ENCODE peak calls at places on chromosomes 6 and 20, in seven cellular contexts. V is testis; Y is activated CD8-positive, alpha-beta memory T cell treated with anti-CD3 and anti-CD28 coated beads for 48 hours; P is head of caudate nucleus; D is HT1080; T is heart left ventricle; F is choroid plexus epithelial cell. X is an unnamed sample.

GRCh38 chr6:120826253-120826652 is 508.0 kb downstream of the TBC1D32 start:
- DNase-seq in Y (no peak), P (peak; percentile 5), T (no peak), V (peak; percentile 76), D (peak; percentile 26), F (peak; percentile 17), X (peak; percentile 5)

GRCh38 chr20:57167292-57167655 is 99.2 kb downstream of the BMP7 start:
- DNase-seq in F (no peak), D (no peak), T (no peak), Y (no peak), V (no peak), P (no peak), X (no peak)

GRCh38 chr6:12911387-12911960 is 194.9 kb downstream of the PHACTR1 start:
- DNase-seq in D (peak; percentile 44), T (no peak), V (no peak), F (peak; percentile 66), Y (no peak), P (no peak), X (peak; percentile 66)

GRCh38 chr6:163970846-163971564 is 556.5 kb downstream of the QKI start:
- DNase-seq in Y (no peak), T (no peak), D (no peak), F (no peak), P (no peak), V (no peak), X (no peak)

GRCh38 chr20:17627101-17627950 is 54.7 kb downstream of the RRBP1 start:
- DNase-seq in D (no peak), F (peak; percentile 13), P (no peak), V (no peak), Y (no peak), T (peak; percentile 55), X (no peak)

GRCh38 chr20:63944078-63944941 is 11.9 kb downstream of the UCKL1 start:
- DNase-seq in F (no peak), T (peak; percentile 64), D (no peak), Y (no peak), V (no peak), P (no peak), X (no peak)

GRCh38 chr6:35050988-35051330 is 90.2 kb downstream of the TCP11 start:
- DNase-seq in F (no peak), V (no peak), P (no peak), D (no peak), Y (no peak), T (no peak), X (no peak)

GRCh38 chr6:33746036-33746600 is 587 bp downstream of the IP6K3 start:
- DNase-seq in D (peak; percentile 24), V (no peak), T (peak; percentile 84), F (peak; percentile 76), Y (no peak), P (peak; percentile 92), X (peak; percentile 57)

GRCh38 chr6:140586426-140587061 is 1212.1 kb upstream of the CITED2 start:
- DNase-seq in P (no peak), T (peak; percentile 40), V (no peak), Y (no peak), F (no peak), D (no peak), X (no peak)

X was measured in fibroblast of pulmonary artery.